ENCODE peak calls at places on chromosomes 3 and 15, in seven cellular contexts. One of them, this sample, is unnamed.

GRCh38 chr15:66042624-66043023 is 173.3 kb downstream of the RAB11A start:
- DNase-seq in GM12865: no peak
- DNase-seq in BJ: no peak
- DNase-seq in endothelial cell of umbilical vein: no peak
- DNase-seq in fibroblast of pulmonary artery: no peak
- DNase-seq in kidney: no peak
- DNase-seq in epithelial cell of esophagus: peak; percentile 54
- DNase-seq in this sample: no peak

GRCh38 chr15:89362203-89363101 is 27.8 kb upstream of the POLG start:
- DNase-seq in GM12865: no peak
- DNase-seq in BJ: no peak
- DNase-seq in endothelial cell of umbilical vein: no peak
- DNase-seq in fibroblast of pulmonary artery: no peak
- DNase-seq in kidney: peak; percentile 66
- DNase-seq in epithelial cell of esophagus: no peak
- DNase-seq in this sample: no peak

GRCh38 chr3:13152826-13153710 is 79.8 kb upstream of the IQSEC1 start:
- DNase-seq in GM12865: no peak
- DNase-seq in BJ: no peak
- DNase-seq in endothelial cell of umbilical vein: no peak
- DNase-seq in fibroblast of pulmonary artery: no peak
- DNase-seq in kidney: peak; percentile 34
- DNase-seq in epithelial cell of esophagus: no peak
- DNase-seq in this sample: no peak

GRCh38 chr3:55074861-55075260 is 147.0 kb upstream of the LRTM1 start:
- DNase-seq in GM12865: no peak
- DNase-seq in BJ: no peak
- DNase-seq in endothelial cell of umbilical vein: no peak
- DNase-seq in fibroblast of pulmonary artery: no peak
- DNase-seq in kidney: no peak
- DNase-seq in epithelial cell of esophagus: no peak
- DNase-seq in this sample: no peak

GRCh38 chr3:128895843-128896365 is 16.5 kb downstream of the ACAD9 start:
- DNase-seq in GM12865: no peak
- DNase-seq in BJ: no peak
- DNase-seq in endothelial cell of umbilical vein: no peak
- DNase-seq in fibroblast of pulmonary artery: no peak
- DNase-seq in kidney: no peak
- DNase-seq in epithelial cell of esophagus: no peak
- DNase-seq in this sample: no peak

GRCh38 chr15:36254446-36254845 is 325.0 kb upstream of the CDIN1 start:
- DNase-seq in GM12865: no peak
- DNase-seq in BJ: peak; percentile 19
- DNase-seq in endothelial cell of umbilical vein: peak; percentile 50
- DNase-seq in fibroblast of pulmonary artery: peak; percentile 10
- DNase-seq in kidney: no peak
- DNase-seq in epithelial cell of esophagus: no peak
- DNase-seq in this sample: no peak

GRCh38 chr15:39584266-39584659 is 3.4 kb downstream of the THBS1 start:
- DNase-seq in GM12865: no peak
- DNase-seq in BJ: no peak
- DNase-seq in endothelial cell of umbilical vein: no peak
- DNase-seq in fibroblast of pulmonary artery: no peak
- DNase-seq in kidney: no peak
- DNase-seq in epithelial cell of esophagus: no peak
- DNase-seq in this sample: no peak

GRCh38 chr3:62667714-62668113 is 207.5 kb downstream of the CADPS start:
- DNase-seq in GM12865: peak; percentile 2
- DNase-seq in BJ: no peak
- DNase-seq in endothelial cell of umbilical vein: no peak
- DNase-seq in fibroblast of pulmonary artery: no peak
- DNase-seq in kidney: no peak
- DNase-seq in epithelial cell of esophagus: peak; percentile 14
- DNase-seq in this sample: no peak

GRCh38 chr15:61367953-61368352 is 138.9 kb upstream of the RORA start:
- DNase-seq in GM12865: no peak
- DNase-seq in BJ: no peak
- DNase-seq in endothelial cell of umbilical vein: no peak
- DNase-seq in fibroblast of pulmonary artery: no peak
- DNase-seq in kidney: no peak
- DNase-seq in epithelial cell of esophagus: no peak
- DNase-seq in this sample: no peak

GRCh38 chr15:101003706-101004105 is 84.5 kb downstream of the LRRK1 start:
- DNase-seq in GM12865: no peak
- DNase-seq in BJ: no peak
- DNase-seq in endothelial cell of umbilical vein: no peak
- DNase-seq in fibroblast of pulmonary artery: no peak
- DNase-seq in kidney: no peak
- DNase-seq in epithelial cell of esophagus: no peak
- DNase-seq in this sample: no peak

GRCh38 chr3:59759298-59760169 is 709.7 kb upstream of the CFAP20DC start:
- DNase-seq in GM12865: no peak
- DNase-seq in BJ: no peak
- DNase-seq in endothelial cell of umbilical vein: no peak
- DNase-seq in fibroblast of pulmonary artery: no peak
- DNase-seq in kidney: no peak
- DNase-seq in epithelial cell of esophagus: peak; percentile 11
- DNase-seq in this sample: no peak
- TF ChIP-seq CTCF in GM12865: no peak
- TF ChIP-seq CTCF in BJ: no peak
- TF ChIP-seq CTCF in endothelial cell of umbilical vein: no peak
- TF ChIP-seq CTCF in fibroblast of pulmonary artery: no peak
- TF ChIP-seq CTCF in kidney: no peak
- TF ChIP-seq CTCF in epithelial cell of esophagus: no peak
- TF ChIP-seq CTCF in this sample: no peak

GRCh38 chr15:45144775-45145174 is 15.0 kb downstream of the DUOX1 start:
- DNase-seq in GM12865: no peak
- DNase-seq in BJ: no peak
- DNase-seq in endothelial cell of umbilical vein: no peak
- DNase-seq in fibroblast of pulmonary artery: no peak
- DNase-seq in kidney: no peak
- DNase-seq in epithelial cell of esophagus: no peak
- DNase-seq in this sample: no peak
- H3K4me3 ChIP-seq in GM12865: no peak overlapping the region
- H3K4me3 ChIP-seq in BJ: no peak overlapping the region
- H3K4me3 ChIP-seq in endothelial cell of umbilical vein: no peak overlapping the region
- H3K4me3 ChIP-seq in fibroblast of pulmonary artery: no peak overlapping the region
- H3K4me3 ChIP-seq in kidney: no peak overlapping the region
- H3K4me3 ChIP-seq in epithelial cell of esophagus: no peak overlapping the region
- H3K4me3 ChIP-seq in this sample: no peak overlapping the region

GRCh38 chr3:6204891-6205290 is 656.0 kb upstream of the GRM7 start:
- DNase-seq in GM12865: peak; percentile 58
- DNase-seq in BJ: no peak
- DNase-seq in endothelial cell of umbilical vein: no peak
- DNase-seq in fibroblast of pulmonary artery: no peak
- DNase-seq in kidney: no peak
- DNase-seq in epithelial cell of esophagus: no peak
- DNase-seq in this sample: no peak
- TF ChIP-seq CTCF in GM12865: peak; percentile 30
- TF ChIP-seq CTCF in BJ: no peak
- TF ChIP-seq CTCF in endothelial cell of umbilical vein: no peak
- TF ChIP-seq CTCF in fibroblast of pulmonary artery: no peak
- TF ChIP-seq CTCF in kidney: no peak
- TF ChIP-seq CTCF in epithelial cell of esophagus: no peak
- TF ChIP-seq CTCF in this sample: no peak

DNA sequence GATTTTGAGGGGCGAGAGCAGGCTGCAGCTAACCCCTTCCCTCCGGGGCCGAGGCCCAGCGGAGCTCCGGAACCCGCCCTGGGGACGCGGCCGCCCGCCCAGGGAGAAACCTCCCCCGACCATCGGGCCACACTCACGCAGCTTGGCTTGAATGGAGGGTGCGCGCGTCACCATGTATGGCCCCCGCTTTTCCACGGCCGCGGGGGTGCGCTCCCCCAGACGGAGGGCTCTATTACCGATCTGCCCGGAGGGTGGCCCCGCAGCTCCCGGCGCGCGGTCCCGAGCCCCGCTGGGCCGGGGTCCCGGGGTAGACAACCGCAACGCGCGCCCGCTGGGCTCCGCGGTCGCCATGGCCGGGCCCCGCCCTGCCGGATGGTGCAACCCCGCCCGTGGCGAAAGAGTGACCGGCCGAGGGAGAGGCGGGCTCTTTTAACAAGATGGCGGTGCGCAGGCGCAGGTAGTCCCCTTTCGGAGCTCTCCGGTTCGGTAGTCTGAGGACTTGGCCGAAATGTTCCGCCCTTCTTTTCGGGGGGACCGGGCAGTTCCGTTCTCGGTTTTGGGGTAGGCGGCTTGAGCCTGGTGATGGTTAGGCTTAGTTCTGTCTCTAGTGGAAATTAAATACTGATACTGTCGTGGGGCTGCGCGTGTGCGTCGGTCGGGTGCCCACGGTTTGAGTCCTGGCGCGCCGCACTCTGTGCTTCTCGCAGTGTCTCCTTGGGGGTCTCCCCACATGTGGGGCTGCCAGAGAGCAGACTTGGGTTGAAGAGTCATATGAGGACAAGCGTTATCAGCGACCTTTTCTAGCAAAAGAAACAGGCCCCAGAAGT is at the start of gene FAM219B:
- DNase-seq in GM12865: peak; percentile 92
- DNase-seq in BJ: no peak
- DNase-seq in endothelial cell of umbilical vein: peak; percentile 87
- DNase-seq in fibroblast of pulmonary artery: peak; percentile 86
- DNase-seq in kidney: peak; percentile 97
- DNase-seq in epithelial cell of esophagus: peak; percentile 88
- DNase-seq in this sample: peak; percentile 63
- H3K4me3 ChIP-seq in GM12865: peak within 1 kb of the TSS; percentile 67
- H3K4me3 ChIP-seq in BJ: peak within 1 kb of the TSS; percentile 78
- H3K4me3 ChIP-seq in endothelial cell of umbilical vein: peak within 1 kb of the TSS; percentile 38
- H3K4me3 ChIP-seq in fibroblast of pulmonary artery: peak within 1 kb of the TSS; percentile 82
- H3K4me3 ChIP-seq in kidney: peak within 1 kb of the TSS; percentile 96
- H3K4me3 ChIP-seq in epithelial cell of esophagus: peak within 1 kb of the TSS; percentile 78
- H3K4me3 ChIP-seq in this sample: peak within 1 kb of the TSS; percentile 86

GRCh38 chr15:67080118-67080899 is 14.9 kb downstream of the SMAD3 start:
- DNase-seq in GM12865: no peak
- DNase-seq in BJ: peak; percentile 81
- DNase-seq in endothelial cell of umbilical vein: no peak
- DNase-seq in fibroblast of pulmonary artery: peak; percentile 81
- DNase-seq in kidney: peak; percentile 81
- DNase-seq in epithelial cell of esophagus: no peak
- DNase-seq in this sample: peak; percentile 89
- TF ChIP-seq CTCF in GM12865: no peak
- TF ChIP-seq CTCF in BJ: peak; percentile 35
- TF ChIP-seq CTCF in endothelial cell of umbilical vein: no peak
- TF ChIP-seq CTCF in fibroblast of pulmonary artery: no peak
- TF ChIP-seq CTCF in kidney: no peak
- TF ChIP-seq CTCF in epithelial cell of esophagus: no peak
- TF ChIP-seq CTCF in this sample: peak; percentile 21

GRCh38 chr3:8416965-8417364 is 84.7 kb upstream of the LMCD1 start:
- DNase-seq in GM12865: peak; percentile 17
- DNase-seq in BJ: no peak
- DNase-seq in endothelial cell of umbilical vein: peak; percentile 39
- DNase-seq in fibroblast of pulmonary artery: peak; percentile 27
- DNase-seq in kidney: no peak
- DNase-seq in epithelial cell of esophagus: peak; percentile 54
- DNase-seq in this sample: no peak
- H3K4me3 ChIP-seq in GM12865: no peak overlapping the region
- H3K4me3 ChIP-seq in BJ: no peak overlapping the region
- H3K4me3 ChIP-seq in endothelial cell of umbilical vein: no peak overlapping the region
- H3K4me3 ChIP-seq in fibroblast of pulmonary artery: peak overlapping the region; percentile 6
- H3K4me3 ChIP-seq in kidney: peak overlapping the region; percentile 64
- H3K4me3 ChIP-seq in epithelial cell of esophagus: no peak overlapping the region
- H3K4me3 ChIP-seq in this sample: no peak overlapping the region

GRCh38 chr3:178421069-178421468 is 115.2 kb upstream of the KCNMB2 start:
- DNase-seq in GM12865: no peak
- DNase-seq in BJ: no peak
- DNase-seq in endothelial cell of umbilical vein: no peak
- DNase-seq in fibroblast of pulmonary artery: no peak
- DNase-seq in kidney: no peak
- DNase-seq in epithelial cell of esophagus: no peak
- DNase-seq in this sample: no peak

GRCh38 chr3:178417736-178418135 is 118.5 kb upstream of the KCNMB2 start:
- DNase-seq in GM12865: no peak
- DNase-seq in BJ: no peak
- DNase-seq in endothelial cell of umbilical vein: no peak
- DNase-seq in fibroblast of pulmonary artery: no peak
- DNase-seq in kidney: no peak
- DNase-seq in epithelial cell of esophagus: peak; percentile 34
- DNase-seq in this sample: peak; percentile 20

GRCh38 chr3:178420033-178420432 is 116.2 kb upstream of the KCNMB2 start:
- DNase-seq in GM12865: no peak
- DNase-seq in BJ: no peak
- DNase-seq in endothelial cell of umbilical vein: no peak
- DNase-seq in fibroblast of pulmonary artery: no peak
- DNase-seq in kidney: no peak
- DNase-seq in epithelial cell of esophagus: no peak
- DNase-seq in this sample: no peak

GRCh38 chr3:178419078-178419477 is 117.2 kb upstream of the KCNMB2 start:
- DNase-seq in GM12865: no peak
- DNase-seq in BJ: no peak
- DNase-seq in endothelial cell of umbilical vein: no peak
- DNase-seq in fibroblast of pulmonary artery: peak; percentile 24
- DNase-seq in kidney: no peak
- DNase-seq in epithelial cell of esophagus: peak; percentile 80
- DNase-seq in this sample: no peak

GRCh38 chr3:178422406-178422805 is 113.8 kb upstream of the KCNMB2 start:
- DNase-seq in GM12865: no peak
- DNase-seq in BJ: no peak
- DNase-seq in endothelial cell of umbilical vein: no peak
- DNase-seq in fibroblast of pulmonary artery: no peak
- DNase-seq in kidney: no peak
- DNase-seq in epithelial cell of esophagus: no peak
- DNase-seq in this sample: no peak
- TF ChIP-seq CTCF in GM12865: no peak
- TF ChIP-seq CTCF in BJ: no peak
- TF ChIP-seq CTCF in endothelial cell of umbilical vein: no peak
- TF ChIP-seq CTCF in fibroblast of pulmonary artery: no peak
- TF ChIP-seq CTCF in kidney: no peak
- TF ChIP-seq CTCF in epithelial cell of esophagus: no peak
- TF ChIP-seq CTCF in this sample: no peak

DNA sequence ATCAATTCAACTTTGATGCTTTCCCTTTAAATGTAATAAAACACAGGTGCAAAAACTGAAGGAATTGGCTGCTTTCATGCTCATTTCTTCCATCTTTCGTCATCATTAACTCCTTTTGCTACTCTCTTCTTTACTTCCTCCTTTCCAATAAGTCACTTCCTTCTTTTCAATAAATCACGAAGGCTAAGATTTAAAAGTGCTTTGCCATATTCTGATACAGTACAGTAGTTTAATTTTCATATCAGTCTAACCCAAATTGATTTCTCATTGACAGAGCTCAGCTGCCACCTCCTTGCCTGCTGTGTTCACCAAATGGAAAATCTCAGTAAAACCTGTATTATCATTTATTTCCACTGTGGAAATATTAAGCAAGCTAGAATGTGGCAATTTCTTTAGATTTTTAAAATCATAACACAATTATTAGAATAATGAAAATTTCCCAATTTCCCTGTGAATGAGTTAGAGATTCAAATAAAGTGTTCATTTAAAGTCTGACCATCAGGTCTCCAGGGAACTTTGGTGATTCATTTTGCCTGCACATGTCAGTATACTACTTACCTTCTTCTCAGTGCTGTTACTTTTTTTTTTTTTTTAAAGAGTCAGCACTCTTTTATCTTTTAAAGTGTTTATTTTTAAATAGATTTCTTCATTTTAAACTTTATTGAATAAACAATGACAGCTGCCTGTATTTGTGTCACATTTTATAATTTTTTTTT is 41.6 kb downstream of the NANOGP8 start:
- DNase-seq in GM12865: no peak
- DNase-seq in BJ: no peak
- DNase-seq in endothelial cell of umbilical vein: no peak
- DNase-seq in fibroblast of pulmonary artery: no peak
- DNase-seq in kidney: no peak
- DNase-seq in epithelial cell of esophagus: peak; percentile 25
- DNase-seq in this sample: no peak
- H3K4me3 ChIP-seq in GM12865: no peak overlapping the region
- H3K4me3 ChIP-seq in BJ: no peak overlapping the region
- H3K4me3 ChIP-seq in endothelial cell of umbilical vein: no peak overlapping the region
- H3K4me3 ChIP-seq in fibroblast of pulmonary artery: no peak overlapping the region
- H3K4me3 ChIP-seq in kidney: no peak overlapping the region
- H3K4me3 ChIP-seq in epithelial cell of esophagus: no peak overlapping the region
- H3K4me3 ChIP-seq in this sample: no peak overlapping the region

This sample was measured in astrocyte of the cerebellum.